ENCODE peak calls at places on chromosomes 3 and 15, in four cellular contexts. J is HepG2, A is GM12878, E is A549. U is an unnamed sample.

GRCh38 chr3:169811606-169812123 is 1.0 kb upstream of the LRRIQ4 start:
- DNase-seq in J (no peak), A (no peak), E (no peak), U (no peak)

GRCh38 chr15:64010719-64011118 is 35.6 kb downstream of the DAPK2 start:
- DNase-seq in J (no peak), A (peak), E (no peak), U (no peak)

GRCh38 chr3:172065967-172066762 is 26.8 kb downstream of the FNDC3B start:
- DNase-seq in J (peak), A (peak), E (peak), U (no peak)

GRCh38 chr15:68389936-68390790 is 41.8 kb downstream of the ITGA11 start:
- DNase-seq in J (no peak), A (peak), E (no peak), U (no peak)

GRCh38 chr15:51131596-51132290 is 37.0 kb upstream of the TNFAIP8L3 start:
- DNase-seq in J (peak), A (no peak), E (no peak), U (no peak)

GRCh38 chr3:195352895-195353488 is 82.0 kb upstream of the XXYLT1 start:
- DNase-seq in J (peak), A (no peak), E (no peak), U (no peak)

GRCh38 chr15:90583471-90584252 is 53.9 kb downstream of the CRTC3 start:
- DNase-seq in J (no peak), A (no peak), E (no peak), U (no peak)

GRCh38 chr3:171991166-171991565 is 48.2 kb upstream of the FNDC3B start:
- DNase-seq in J (peak), A (no peak), E (no peak), U (no peak)

GRCh38 chr3:98536456-98537017 is 4.8 kb downstream of the GPR15 start:
- DNase-seq in J (no peak), A (peak), E (no peak), U (no peak)

GRCh38 chr3:105238367-105238766 is 128.3 kb upstream of the ALCAM start:
- DNase-seq in J (no peak), A (no peak), E (no peak), U (no peak)

GRCh38 chr3:52118156-52118875 is 35.9 kb downstream of the POC1A start:
- DNase-seq in J (no peak), A (no peak), E (no peak), U (no peak)

GRCh38 chr15:41493205-41493901 is at the start of gene ITPKA:
- DNase-seq in J (peak), A (peak), E (peak), U (peak)

GRCh38 chr3:190183121-190183520 is 62.4 kb upstream of the P3H2 start:
- DNase-seq in J (no peak), A (no peak), E (peak), U (no peak)

GRCh38 chr3:9135930-9136525 is 113.4 kb downstream of the SRGAP3 start:
- DNase-seq in J (no peak), A (no peak), E (no peak), U (peak)

GRCh38 chr3:108406063-108406660 is 104.2 kb downstream of the MYH15 start:
- DNase-seq in J (no peak), A (no peak), E (no peak), U (no peak)

GRCh38 chr3:108408883-108409612 is 101.3 kb downstream of the MYH15 start:
- DNase-seq in J (no peak), A (no peak), E (no peak), U (no peak)

GRCh38 chr3:108406661-108407206 is 103.7 kb downstream of the MYH15 start:
- DNase-seq in J (peak), A (peak), E (peak), U (peak)

GRCh38 chr3:108409791-108410190 is 100.6 kb downstream of the MYH15 start:
- DNase-seq in J (no peak), A (no peak), E (no peak), U (no peak)

DNA sequence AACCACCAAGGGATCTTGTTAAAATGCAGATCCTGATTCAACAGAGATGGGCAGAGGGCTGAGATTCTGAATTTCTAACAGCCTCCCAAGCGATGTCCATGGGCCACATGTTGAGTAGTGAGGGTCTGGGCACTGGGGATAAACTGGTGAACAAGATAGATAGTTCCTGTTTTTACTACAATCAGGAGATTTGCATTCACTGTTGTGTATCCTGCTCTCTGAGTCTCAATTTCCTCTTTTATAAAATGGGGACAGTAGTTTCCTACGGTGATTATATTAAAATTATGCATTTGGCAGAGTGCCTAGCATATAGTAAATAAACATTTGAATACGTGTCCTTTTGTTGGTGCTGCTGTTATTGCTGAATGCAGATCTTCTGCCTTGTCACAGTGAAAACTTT is 102.5 kb downstream of the MYH15 start:
- DNase-seq in J (no peak), A (no peak), E (no peak), U (no peak)
- TF ChIP-seq PBX3 in J (no peak), A (no peak), E (no peak), U (no peak)

GRCh38 chr15:70237626-70238025 is 139.9 kb upstream of the TLE3 start:
- DNase-seq in J (no peak), A (no peak), E (no peak), U (no peak)
- TF ChIP-seq PBX3 in J (no peak), A (no peak), E (no peak), U (no peak)

GRCh38 chr3:41176554-41176953 is 22.8 kb upstream of the CTNNB1 start:
- DNase-seq in J (no peak), A (no peak), E (no peak), U (no peak)

GRCh38 chr3:41175365-41175764 is 23.9 kb upstream of the CTNNB1 start:
- DNase-seq in J (no peak), A (no peak), E (no peak), U (no peak)

GRCh38 chr3:41174703-41174964 is 24.7 kb upstream of the CTNNB1 start:
- DNase-seq in J (no peak), A (no peak), E (no peak), U (no peak)

GRCh38 chr3:41169038-41169437 is 30.3 kb upstream of the CTNNB1 start:
- DNase-seq in J (no peak), A (no peak), E (no peak), U (no peak)

GRCh38 chr3:41173926-41174702 is 25.2 kb upstream of the CTNNB1 start:
- DNase-seq in J (no peak), A (no peak), E (no peak), U (no peak)
- TF ChIP-seq PBX3 in J (no peak), A (no peak), E (no peak), U (no peak)

DNA sequence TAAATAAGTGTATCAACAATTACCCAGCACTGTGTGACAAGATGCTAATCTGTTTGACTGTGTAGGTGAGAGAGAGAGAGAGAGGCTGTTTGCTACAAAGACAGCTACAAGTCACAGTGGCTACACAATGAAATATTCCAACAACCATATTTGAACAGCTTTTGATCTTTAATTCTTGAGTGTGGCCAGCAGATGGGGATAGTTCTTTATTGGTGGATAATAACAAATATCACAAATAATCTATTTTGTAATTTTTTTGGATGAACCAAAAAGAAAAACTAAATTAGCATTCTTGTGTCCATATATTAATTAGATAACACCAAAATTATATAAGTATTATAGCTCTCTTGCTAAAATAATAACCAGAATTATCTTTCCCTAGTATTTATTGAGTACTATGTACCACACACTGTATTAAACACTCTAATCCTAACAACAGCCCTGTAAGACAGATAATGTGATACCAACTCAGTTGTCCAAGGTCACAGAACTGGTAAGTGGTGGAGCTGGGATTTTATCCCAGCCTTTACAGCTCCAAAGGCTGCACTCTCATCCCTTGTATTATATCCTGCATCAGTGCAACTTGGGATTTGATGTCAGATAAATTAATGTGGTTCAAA is 61.9 kb upstream of the C3orf80 start:
- DNase-seq in J (peak), A (no peak), E (peak), U (peak)
- TF ChIP-seq PBX3 in J (no peak), A (no peak), E (no peak), U (no peak)

DNA sequence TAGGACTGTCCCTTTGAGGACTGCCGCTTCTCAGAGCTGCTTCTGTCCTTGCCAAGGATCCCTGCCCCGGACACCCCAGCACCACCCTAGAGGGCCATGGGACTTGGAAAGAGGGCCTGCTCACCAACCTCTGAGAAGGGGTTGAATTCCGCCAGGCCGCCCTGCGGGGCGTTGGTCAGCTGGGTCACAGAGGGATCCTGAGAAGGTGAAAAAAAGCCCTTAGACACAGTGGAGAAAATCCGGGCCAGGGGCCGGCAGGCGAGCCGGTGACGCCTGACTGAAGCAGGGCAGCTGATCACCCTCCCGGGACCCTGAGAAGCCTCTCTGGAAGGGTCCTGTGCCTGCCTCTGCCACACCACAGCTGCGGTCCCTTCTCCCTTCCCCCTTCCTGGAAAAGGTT is 11.5 kb upstream of the ULK3 start:
- DNase-seq in J (no peak), A (no peak), E (no peak), U (no peak)
- TF ChIP-seq PBX3 in J (no peak), A (no peak), E (no peak), U (no peak)

U was measured in SK-N-SH.